ENCODE peak calls at places on chromosomes 16 and 17, in four cellular contexts. A is cardiac fibroblast, R is thoracic aorta, H is heart left ventricle. G is an unnamed sample.

GRCh38 chr16:26905336-26905735 is 161.4 kb upstream of the C16orf82 start:
- DNase-seq in A (no peak), R (no peak), H (no peak), G (peak; percentile 43)

GRCh38 chr17:57707892-57708291 is 37.2 kb downstream of the CCDC182 start:
- DNase-seq in A (no peak), R (no peak), H (no peak), G (no peak)

GRCh38 chr17:45229681-45230409 is 8.2 kb downstream of the FMNL1 start:
- DNase-seq in A (no peak), R (no peak), H (peak; percentile 71), G (no peak)

GRCh38 chr16:46801428-46802049 is 29.4 kb downstream of the C16orf87 start:
- DNase-seq in A (peak; percentile 51), R (no peak), H (no peak), G (peak; percentile 18)

GRCh38 chr16:3259097-3259496 is 2.7 kb upstream of the MEFV start:
- DNase-seq in A (peak; percentile 17), R (no peak), H (no peak), G (peak; percentile 44)

GRCh38 chr16:55043499-55043898 is 112.8 kb downstream of the IRX5 start:
- DNase-seq in A (no peak), R (no peak), H (no peak), G (no peak)

GRCh38 chr16:24915576-24915975 is 69.8 kb downstream of the SLC5A11 start:
- DNase-seq in A (no peak), R (no peak), H (no peak), G (no peak)

GRCh38 chr16:18945233-18945632 is 19.0 kb upstream of the SMG1 start:
- DNase-seq in A (no peak), R (no peak), H (no peak), G (no peak)

GRCh38 chr17:66564992-66565465 is 262.6 kb downstream of the PRKCA start:
- DNase-seq in A (peak; percentile 77), R (no peak), H (no peak), G (peak; percentile 65)

GRCh38 chr17:4040784-4041183 is 76.5 kb upstream of the ATP2A3 start:
- DNase-seq in A (no peak), R (no peak), H (no peak), G (no peak)

GRCh38 chr17:49779730-49780220 is 8.7 kb upstream of the KAT7 start:
- DNase-seq in A (peak; percentile 86), R (no peak), H (no peak), G (peak; percentile 97)

GRCh38 chr16:47110939-47111338 is 32.8 kb downstream of the NETO2 start:
- DNase-seq in A (no peak), R (no peak), H (no peak), G (peak; percentile 5)

GRCh38 chr17:72658675-72659074 is 433.8 kb downstream of the SLC39A11 start:
- DNase-seq in A (no peak), R (no peak), H (no peak), G (no peak)

GRCh38 chr16:81040837-81041236 is 5.2 kb downstream of the ATMIN start:
- DNase-seq in A (no peak), R (no peak), H (no peak), G (no peak)

GRCh38 chr16:8923199-8923598 is 40.5 kb downstream of the USP7 start:
- DNase-seq in A (no peak), R (no peak), H (no peak), G (no peak)

GRCh38 chr16:8619671-8620370 is 1.7 kb upstream of the METTL22 start:
- DNase-seq in A (no peak), R (no peak), H (no peak), G (no peak)

GRCh38 chr17:69031839-69032238 is 28.9 kb downstream of the ABCA9 start:
- DNase-seq in A (no peak), R (no peak), H (no peak), G (no peak)

GRCh38 chr16:72551649-72552048 is 379.7 kb upstream of the PMFBP1 start:
- DNase-seq in A (no peak), R (no peak), H (no peak), G (no peak)

GRCh38 chr17:6654816-6655731 is 3.5 kb downstream of the C17orf100 start:
- DNase-seq in A (no peak), R (no peak), H (no peak), G (no peak)

GRCh38 chr17:63170795-63171194 is 204.8 kb downstream of the TANC2 start:
- DNase-seq in A (no peak), R (no peak), H (no peak), G (peak; percentile 29)

GRCh38 chr17:63173450-63173849 is 207.4 kb downstream of the TANC2 start:
- DNase-seq in A (no peak), R (no peak), H (no peak), G (no peak)

GRCh38 chr17:63173903-63174302 is 207.9 kb downstream of the TANC2 start:
- DNase-seq in A (no peak), R (no peak), H (no peak), G (peak; percentile 49)

GRCh38 chr17:63171428-63172205 is 205.6 kb downstream of the TANC2 start:
- DNase-seq in A (peak; percentile 56), R (no peak), H (no peak), G (peak; percentile 49)
- H3K4me3 ChIP-seq in A (no peak overlapping the region), R (no peak overlapping the region), H (no peak overlapping the region), G (no peak overlapping the region)

DNA sequence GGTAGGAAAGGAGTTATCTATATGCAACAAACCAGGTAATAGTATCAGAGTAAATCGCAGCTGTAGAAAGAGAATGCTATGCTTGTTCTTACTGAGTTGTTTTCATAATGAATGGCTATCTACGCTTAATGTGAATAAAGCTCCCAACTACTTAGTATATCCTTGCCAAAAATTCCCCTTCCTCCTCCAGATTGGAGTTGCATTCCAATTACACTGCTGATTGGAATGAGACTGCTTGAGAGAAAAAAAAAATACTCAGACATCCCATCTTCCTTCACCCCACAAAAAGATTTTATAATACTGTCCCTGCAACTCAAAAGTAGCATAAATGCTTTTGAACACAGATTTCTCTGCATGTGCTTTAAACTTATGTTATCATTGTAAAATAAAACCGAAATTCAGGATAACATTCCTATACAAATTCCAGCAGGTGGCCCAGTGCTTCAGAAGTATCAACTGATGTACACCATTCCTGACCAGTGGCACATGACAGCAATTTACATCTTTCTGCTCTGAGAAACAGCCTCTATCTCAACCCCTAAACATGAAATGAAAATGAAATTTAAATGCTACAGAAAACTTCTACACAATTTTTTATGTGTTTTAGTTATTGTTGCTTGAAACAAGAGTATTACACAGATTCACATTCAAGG is 47.0 kb downstream of the SMURF2 start:
- DNase-seq in A (peak; percentile 74), R (no peak), H (no peak), G (peak; percentile 57)
- H3K4me3 ChIP-seq in A (no peak overlapping the region), R (no peak overlapping the region), H (no peak overlapping the region), G (no peak overlapping the region)

GRCh38 chr16:66881014-66881417 is 701 bp downstream of the PDP2 start:
- DNase-seq in A (no peak), R (no peak), H (no peak), G (no peak)
- H3K4me3 ChIP-seq in A (peak overlapping the region; percentile 89), R (peak overlapping the region; percentile 80), H (peak overlapping the region; percentile 83), G (peak overlapping the region; percentile 86)

GRCh38 chr17:67829331-67829730 is 4.0 kb downstream of the BPTF start:
- DNase-seq in A (no peak), R (no peak), H (no peak), G (no peak)

GRCh38 chr17:67833134-67833533 is 7.8 kb downstream of the BPTF start:
- DNase-seq in A (no peak), R (no peak), H (no peak), G (no peak)

GRCh38 chr17:67831268-67831667 is 6.0 kb downstream of the BPTF start:
- DNase-seq in A (no peak), R (no peak), H (no peak), G (no peak)

GRCh38 chr17:67833946-67834631 is 8.8 kb downstream of the BPTF start:
- DNase-seq in A (no peak), R (no peak), H (no peak), G (no peak)

GRCh38 chr17:67830440-67830839 is 5.1 kb downstream of the BPTF start:
- DNase-seq in A (peak; percentile 39), R (no peak), H (no peak), G (no peak)
- H3K4me3 ChIP-seq in A (no peak overlapping the region), R (no peak overlapping the region), H (no peak overlapping the region), G (no peak overlapping the region)

DNA sequence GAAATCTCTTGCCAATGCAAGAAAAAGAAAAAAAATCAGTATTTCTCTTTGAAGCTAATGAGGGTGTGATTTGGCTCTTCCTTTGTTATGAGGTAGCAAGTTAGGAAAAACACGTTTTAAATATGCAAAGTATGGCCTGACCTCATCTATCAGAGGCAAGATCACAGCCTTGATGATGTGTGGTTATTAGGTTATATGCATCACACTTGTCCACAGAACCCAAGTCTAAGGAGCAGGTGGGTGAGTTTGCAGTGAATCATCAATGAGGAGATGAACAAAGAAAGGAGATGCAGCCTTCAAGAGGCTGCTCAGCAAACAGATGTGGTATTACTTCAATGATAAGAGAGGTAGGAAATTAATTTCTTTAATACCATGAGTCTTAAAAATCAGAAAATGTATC is 594.8 kb upstream of the CDH5 start:
- DNase-seq in A (no peak), R (no peak), H (no peak), G (peak; percentile 8)
- H3K4me3 ChIP-seq in A (no peak overlapping the region), R (no peak overlapping the region), H (no peak overlapping the region), G (no peak overlapping the region)

GRCh38 chr17:11668633-11669032 is 70.4 kb downstream of the DNAH9 start:
- DNase-seq in A (no peak), R (no peak), H (no peak), G (no peak)

GRCh38 chr17:11671151-11671550 is 72.9 kb downstream of the DNAH9 start:
- DNase-seq in A (no peak), R (no peak), H (no peak), G (no peak)
- H3K4me3 ChIP-seq in A (no peak overlapping the region), R (no peak overlapping the region), H (no peak overlapping the region), G (no peak overlapping the region)